ENCODE peak calls at places on chromosomes 7 and 10, in nine cellular contexts. B is left ventricle myocardium inferior, I is fibroblast of lung, X is GM23338, O is Peyer's patch, G is lower leg skin, E is HL-60, J is heart left ventricle, F is fibroblast of pulmonary artery. K is an unnamed sample.

GRCh38 chr7:138900040-138900828 is 81.0 kb downstream of the KIAA1549 start:
- DNase-seq in X (no peak), E (no peak), B (no peak), J (no peak), F (peak; percentile 15), G (no peak), I (peak; percentile 75), O (no peak), K (no peak)

GRCh38 chr10:91077549-91078017 is 142.9 kb upstream of the PCGF5 start:
- DNase-seq in F (peak; percentile 49), G (no peak), E (no peak), O (no peak), B (peak; percentile 83), X (no peak), I (peak; percentile 60), J (peak; percentile 92), K (no peak)

GRCh38 chr7:20870977-20871376 is 84.3 kb upstream of the SP8 start:
- DNase-seq in B (no peak), F (no peak), I (no peak), E (no peak), X (no peak), G (no peak), O (no peak), J (no peak), K (no peak)

GRCh38 chr7:31488562-31489203 is 25.2 kb upstream of the ITPRID1 start:
- DNase-seq in F (peak; percentile 17), G (no peak), O (no peak), I (peak; percentile 78), X (peak; percentile 87), E (peak; percentile 35), J (no peak), B (peak; percentile 18), K (no peak)

GRCh38 chr10:44946201-44946600 is 13.4 kb upstream of the RASSF4 start:
- DNase-seq in X (no peak), O (no peak), E (no peak), B (no peak), I (peak; percentile 36), J (no peak), F (no peak), G (no peak), K (no peak)

GRCh38 chr7:771241-772004 is 44.3 kb upstream of the PRKAR1B start:
- DNase-seq in B (peak; percentile 80), J (peak; percentile 90), O (no peak), G (peak; percentile 36), I (no peak), X (no peak), F (peak; percentile 60), E (no peak), K (peak; percentile 81)

GRCh38 chr10:15433850-15434537 is 62.9 kb upstream of the FAM171A1 start:
- DNase-seq in O (no peak), F (peak; percentile 73), I (peak; percentile 32), G (peak; percentile 26), B (no peak), X (peak; percentile 81), J (no peak), E (no peak), K (no peak)

GRCh38 chr10:35986756-35987467 is 344.8 kb upstream of the FZD8 start:
- DNase-seq in O (no peak), I (no peak), F (no peak), B (no peak), G (no peak), X (no peak), E (no peak), J (no peak), K (no peak)

GRCh38 chr10:30980951-30981616 is 50.6 kb downstream of the ZNF438 start:
- DNase-seq in O (no peak), B (peak; percentile 53), F (peak; percentile 92), G (peak; percentile 93), J (peak; percentile 80), E (no peak), X (no peak), I (peak; percentile 72), K (peak; percentile 87)

GRCh38 chr10:3074145-3074665 is 6.9 kb downstream of the PFKP start:
- DNase-seq in X (no peak), E (no peak), G (no peak), O (no peak), F (no peak), B (no peak), J (no peak), I (peak; percentile 71), K (no peak)

GRCh38 chr7:124155400-124156022 is 122.6 kb upstream of the TMEM229A start:
- DNase-seq in F (peak; percentile 41), E (no peak), J (no peak), G (no peak), O (no peak), B (no peak), I (peak; percentile 3), X (peak; percentile 58), K (no peak)

GRCh38 chr10:46539596-46540411 is 16.7 kb downstream of the GPRIN2 start:
- DNase-seq in E (no peak), F (peak; percentile 57), G (no peak), I (peak; percentile 74), X (no peak), J (no peak), B (no peak), O (no peak), K (peak; percentile 59)

GRCh38 chr7:122949186-122949585 is 46.3 kb downstream of the TAS2R16 start:
- DNase-seq in I (peak; percentile 30), F (no peak), X (no peak), O (no peak), G (no peak), J (no peak), B (no peak), E (no peak), K (no peak)

GRCh38 chr10:114151486-114151885 is 22.5 kb downstream of the CCDC186 start:
- DNase-seq in X (no peak), F (peak; percentile 80), O (no peak), B (no peak), E (no peak), I (peak; percentile 93), G (no peak), J (no peak), K (no peak)

GRCh38 chr10:110657968-110658691 is 14.0 kb downstream of the RBM20 start:
- DNase-seq in I (no peak), B (no peak), J (no peak), E (no peak), F (no peak), O (no peak), G (no peak), X (no peak), K (no peak)

GRCh38 chr7:116799912-116800311 is 62.5 kb upstream of the CAPZA2 start:
- DNase-seq in J (no peak), B (no peak), I (no peak), O (no peak), F (peak; percentile 35), X (no peak), G (no peak), E (no peak), K (no peak)

GRCh38 chr10:43685744-43686143 is 37.1 kb upstream of the ZNF32 start:
- DNase-seq in E (no peak), G (no peak), I (no peak), J (no peak), X (no peak), O (no peak), F (no peak), B (peak; percentile 58), K (no peak)

GRCh38 chr10:92839191-92840085 is 8.9 kb upstream of the EXOC6 start:
- DNase-seq in B (peak; percentile 61), E (no peak), J (peak; percentile 65), X (peak; percentile 90), O (peak; percentile 34), F (peak; percentile 86), I (peak; percentile 70), G (no peak), K (peak; percentile 68)

GRCh38 chr7:111162692-111163091 is 71.8 kb downstream of the LRRN3 start:
- DNase-seq in B (no peak), X (no peak), G (no peak), F (no peak), I (peak; percentile 50), J (no peak), O (no peak), E (no peak), K (no peak)

GRCh38 chr10:88088441-88089340 is 225.3 kb downstream of the PTEN start:
- DNase-seq in F (no peak), G (no peak), E (no peak), X (no peak), B (no peak), I (no peak), J (no peak), O (no peak), K (no peak)

DNA sequence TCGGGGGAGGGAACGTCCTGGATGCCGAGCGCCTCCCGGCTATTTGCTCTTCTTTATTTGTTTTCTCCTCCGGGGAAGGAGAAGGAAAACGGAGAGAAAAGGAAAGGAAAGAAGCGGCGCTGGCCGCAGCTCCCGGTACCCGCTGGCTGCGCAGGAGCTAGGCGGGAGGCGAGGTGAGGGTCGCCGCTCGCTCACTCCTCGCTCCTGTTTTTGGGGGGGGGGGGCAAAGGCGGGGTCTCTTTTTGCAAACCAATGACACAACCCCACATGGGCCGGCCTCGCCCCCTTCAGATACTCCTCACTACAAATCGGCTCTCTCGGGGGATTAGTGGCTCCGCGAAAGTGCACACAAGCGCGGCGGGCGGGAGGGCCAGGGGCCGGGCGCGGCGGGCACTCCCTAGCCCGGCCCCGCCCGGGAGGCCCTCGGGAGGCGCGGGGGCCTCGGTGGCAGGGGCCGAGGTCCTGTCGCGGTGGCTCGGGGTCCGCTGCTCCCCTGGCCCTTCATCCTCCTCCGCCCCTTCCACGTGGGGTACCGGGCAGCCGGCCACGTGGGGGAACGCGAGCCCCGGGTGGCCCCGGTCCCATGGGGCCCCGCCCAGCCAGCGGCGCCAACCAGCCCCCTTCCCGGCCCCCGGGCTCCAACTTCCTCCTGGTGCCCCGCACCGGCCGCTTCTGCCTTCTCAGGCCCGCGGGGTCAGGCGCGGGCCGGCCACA is 650 bp upstream of the CTBP2 start:
- DNase-seq in I (peak; percentile 89), G (peak; percentile 75), O (peak; percentile 25), E (peak; percentile 80), F (peak; percentile 88), X (peak; percentile 90), B (peak; percentile 78), J (peak; percentile 82), K (peak; percentile 56)
- TF ChIP-seq CTCF in I (no peak), G (no peak), O (no peak), E (no peak), F (no peak), X (no peak), B (peak; percentile 69), J (no peak), K (peak; percentile 41)

GRCh38 chr10:98331888-98332287 is 63.9 kb upstream of the LOXL4 start:
- DNase-seq in X (peak; percentile 83), E (no peak), G (no peak), I (no peak), J (no peak), B (no peak), O (no peak), F (no peak), K (no peak)
- TF ChIP-seq CTCF in X (peak; percentile 79), E (peak; percentile 69), G (no peak), I (peak; percentile 34), J (peak; percentile 31), B (peak; percentile 42), O (no peak), F (peak; percentile 43), K (peak; percentile 18)

GRCh38 chr7:29309041-29309860 is 114.7 kb downstream of the CHN2 start:
- DNase-seq in J (no peak), F (no peak), X (peak; percentile 35), E (no peak), I (no peak), B (no peak), G (no peak), O (no peak), K (no peak)
- TF ChIP-seq CTCF in J (no peak), F (peak; percentile 22), X (peak; percentile 46), E (peak; percentile 7), I (peak; percentile 5), B (no peak), G (no peak), O (no peak), K (no peak)

GRCh38 chr10:73253226-73253557 is 748 bp upstream of the MRPS16 start:
- DNase-seq in J (no peak), E (no peak), G (no peak), F (no peak), I (no peak), O (no peak), B (no peak), X (peak; percentile 34), K (no peak)
- TF ChIP-seq CTCF in J (no peak), E (no peak), G (no peak), F (no peak), I (no peak), O (no peak), B (no peak), X (peak; percentile 17), K (no peak)

K was measured in ascending aorta.